ENCODE peak calls at places on chromosome 20, in four cellular contexts. One of them, this sample, is unnamed.

GRCh38 chr20:45433316-45433715 is 17.4 kb downstream of the PIGT start:
- DNase-seq in GM12891: no peak
- DNase-seq in GM12878: no peak
- DNase-seq in K562: no peak
- DNase-seq in this sample: no peak

GRCh38 chr20:47360207-47360488 is 3.6 kb upstream of the ZMYND8 start:
- DNase-seq in GM12891: no peak
- DNase-seq in GM12878: no peak
- DNase-seq in K562: no peak
- DNase-seq in this sample: no peak

GRCh38 chr20:34022843-34023234 is 29.1 kb downstream of the RALY start:
- DNase-seq in GM12891: no peak
- DNase-seq in GM12878: no peak
- DNase-seq in K562: no peak
- DNase-seq in this sample: no peak

GRCh38 chr20:46073024-46073423 is 16.7 kb downstream of the NCOA5 start:
- DNase-seq in GM12891: no peak
- DNase-seq in GM12878: no peak
- DNase-seq in K562: no peak
- DNase-seq in this sample: no peak

GRCh38 chr20:47603260-47603659 is 101.6 kb downstream of the NCOA3 start:
- DNase-seq in GM12891: no peak
- DNase-seq in GM12878: no peak
- DNase-seq in K562: no peak
- DNase-seq in this sample: no peak

GRCh38 chr20:43189614-43190331 is at the start of gene PTPRT:
- DNase-seq in GM12891: no peak
- DNase-seq in GM12878: no peak
- DNase-seq in K562: no peak
- DNase-seq in this sample: no peak

GRCh38 chr20:64041781-64042771 is 6.1 kb downstream of the C20orf204 start:
- DNase-seq in GM12891: no peak
- DNase-seq in GM12878: no peak
- DNase-seq in K562: peak
- DNase-seq in this sample: peak

GRCh38 chr20:41577129-41578009 is 40.8 kb downstream of the CHD6 start:
- DNase-seq in GM12891: no peak
- DNase-seq in GM12878: no peak
- DNase-seq in K562: no peak
- DNase-seq in this sample: no peak

GRCh38 chr20:4136078-4136966 is 121.0 kb upstream of the RNF24 start:
- DNase-seq in GM12891: no peak
- DNase-seq in GM12878: no peak
- DNase-seq in K562: no peak
- DNase-seq in this sample: no peak

GRCh38 chr20:44597516-44597915 is 15.1 kb downstream of the PKIG start:
- DNase-seq in GM12891: no peak
- DNase-seq in GM12878: no peak
- DNase-seq in K562: no peak
- DNase-seq in this sample: no peak

GRCh38 chr20:63974402-63975200 is 4.8 kb downstream of the SAMD10 start:
- DNase-seq in GM12891: no peak
- DNase-seq in GM12878: no peak
- DNase-seq in K562: no peak
- DNase-seq in this sample: no peak

GRCh38 chr20:42093542-42094440 is 475.6 kb upstream of the CHD6 start:
- DNase-seq in GM12891: no peak
- DNase-seq in GM12878: no peak
- DNase-seq in K562: no peak
- DNase-seq in this sample: no peak

GRCh38 chr20:10508060-10508459 is 73.0 kb downstream of the SLX4IP start:
- DNase-seq in GM12891: no peak
- DNase-seq in GM12878: no peak
- DNase-seq in K562: no peak
- DNase-seq in this sample: no peak

GRCh38 chr20:33830371-33830770 is 19.2 kb downstream of the CHMP4B start:
- DNase-seq in GM12891: no peak
- DNase-seq in GM12878: no peak
- DNase-seq in K562: no peak
- DNase-seq in this sample: no peak

GRCh38 chr20:44582321-44583025 is at the start of gene PKIG:
- DNase-seq in GM12891: no peak
- DNase-seq in GM12878: no peak
- DNase-seq in K562: no peak
- DNase-seq in this sample: no peak

GRCh38 chr20:44720994-44721784 is 6.0 kb downstream of the CCN5 start:
- DNase-seq in GM12891: no peak
- DNase-seq in GM12878: no peak
- DNase-seq in K562: no peak
- DNase-seq in this sample: no peak

GRCh38 chr20:53677447-53678314 is 84.0 kb upstream of the ZNF217 start:
- DNase-seq in GM12891: no peak
- DNase-seq in GM12878: no peak
- DNase-seq in K562: peak
- DNase-seq in this sample: peak

GRCh38 chr20:50120935-50121693 is 8.2 kb upstream of the UBE2V1 start:
- DNase-seq in GM12891: no peak
- DNase-seq in GM12878: no peak
- DNase-seq in K562: no peak
- DNase-seq in this sample: no peak

GRCh38 chr20:25563876-25564275 is 21.5 kb downstream of the NINL start:
- DNase-seq in GM12891: no peak
- DNase-seq in GM12878: no peak
- DNase-seq in K562: no peak
- DNase-seq in this sample: no peak

GRCh38 chr20:34390769-34391447 is 27.8 kb downstream of the ITCH start:
- DNase-seq in GM12891: no peak
- DNase-seq in GM12878: no peak
- DNase-seq in K562: no peak
- DNase-seq in this sample: no peak

GRCh38 chr20:8318999-8319614 is 187.0 kb downstream of the PLCB1 start:
- DNase-seq in GM12891: no peak
- DNase-seq in GM12878: no peak
- DNase-seq in K562: no peak
- DNase-seq in this sample: no peak

GRCh38 chr20:4435671-4436070 is 286.0 kb upstream of the PRND start:
- DNase-seq in GM12891: no peak
- DNase-seq in GM12878: no peak
- DNase-seq in K562: no peak
- DNase-seq in this sample: no peak

GRCh38 chr20:33926425-33926824 is 67.3 kb upstream of the RALY start:
- DNase-seq in GM12891: no peak
- DNase-seq in GM12878: no peak
- DNase-seq in K562: no peak
- DNase-seq in this sample: no peak

GRCh38 chr20:54347216-54347833 is 128.1 kb upstream of the DOK5 start:
- DNase-seq in GM12891: no peak
- DNase-seq in GM12878: no peak
- DNase-seq in K562: no peak
- DNase-seq in this sample: no peak

GRCh38 chr20:39252035-39252434 is 289.9 kb downstream of the DHX35 start:
- DNase-seq in GM12891: no peak
- DNase-seq in GM12878: no peak
- DNase-seq in K562: no peak
- DNase-seq in this sample: no peak

GRCh38 chr20:15799871-15800270 is 773.4 kb downstream of the KIF16B start:
- DNase-seq in GM12891: no peak
- DNase-seq in GM12878: no peak
- DNase-seq in K562: no peak
- DNase-seq in this sample: no peak

GRCh38 chr20:8454137-8454712 is 322.2 kb downstream of the PLCB1 start:
- DNase-seq in GM12891: peak
- DNase-seq in GM12878: peak
- DNase-seq in K562: no peak
- DNase-seq in this sample: peak

GRCh38 chr20:43953919-43954617 is 39.4 kb downstream of the TOX2 start:
- DNase-seq in GM12891: no peak
- DNase-seq in GM12878: no peak
- DNase-seq in K562: no peak
- DNase-seq in this sample: no peak

GRCh38 chr20:5328228-5328627 is 11.5 kb upstream of the PROKR2 start:
- DNase-seq in GM12891: no peak
- DNase-seq in GM12878: no peak
- DNase-seq in K562: no peak
- DNase-seq in this sample: no peak

GRCh38 chr20:63772781-63773520 is 33.4 kb downstream of the SLC2A4RG start:
- DNase-seq in GM12891: no peak
- DNase-seq in GM12878: no peak
- DNase-seq in K562: no peak
- DNase-seq in this sample: peak

GRCh38 chr20:36754656-36755222 is 8.8 kb upstream of the NDRG3 start:
- DNase-seq in GM12891: no peak
- DNase-seq in GM12878: no peak
- DNase-seq in K562: peak
- DNase-seq in this sample: peak

GRCh38 chr20:2123720-2124119 is 22.1 kb downstream of the STK35 start:
- DNase-seq in GM12891: no peak
- DNase-seq in GM12878: no peak
- DNase-seq in K562: no peak
- DNase-seq in this sample: no peak

GRCh38 chr20:31945790-31946189 is 6.1 kb downstream of the PDRG1 start:
- DNase-seq in GM12891: no peak
- DNase-seq in GM12878: no peak
- DNase-seq in K562: no peak
- DNase-seq in this sample: no peak

GRCh38 chr20:7967199-7967844 is 27.1 kb upstream of the HAO1 start:
- DNase-seq in GM12891: no peak
- DNase-seq in GM12878: no peak
- DNase-seq in K562: no peak
- DNase-seq in this sample: no peak

GRCh38 chr20:40279390-40279789 is 409.6 kb downstream of the MAFB start:
- DNase-seq in GM12891: no peak
- DNase-seq in GM12878: no peak
- DNase-seq in K562: no peak
- DNase-seq in this sample: peak

GRCh38 chr20:40698744-40699143 is 9.7 kb upstream of the MAFB start:
- DNase-seq in GM12891: no peak
- DNase-seq in GM12878: no peak
- DNase-seq in K562: no peak
- DNase-seq in this sample: no peak

GRCh38 chr20:11753155-11753554 is 164.5 kb upstream of the BTBD3 start:
- DNase-seq in GM12891: no peak
- DNase-seq in GM12878: no peak
- DNase-seq in K562: no peak
- DNase-seq in this sample: no peak

GRCh38 chr20:11755071-11755881 is 162.4 kb upstream of the BTBD3 start:
- DNase-seq in GM12891: no peak
- DNase-seq in GM12878: no peak
- DNase-seq in K562: no peak
- DNase-seq in this sample: no peak

GRCh38 chr20:11752336-11752735 is 165.4 kb upstream of the BTBD3 start:
- DNase-seq in GM12891: no peak
- DNase-seq in GM12878: no peak
- DNase-seq in K562: no peak
- DNase-seq in this sample: no peak

DNA sequence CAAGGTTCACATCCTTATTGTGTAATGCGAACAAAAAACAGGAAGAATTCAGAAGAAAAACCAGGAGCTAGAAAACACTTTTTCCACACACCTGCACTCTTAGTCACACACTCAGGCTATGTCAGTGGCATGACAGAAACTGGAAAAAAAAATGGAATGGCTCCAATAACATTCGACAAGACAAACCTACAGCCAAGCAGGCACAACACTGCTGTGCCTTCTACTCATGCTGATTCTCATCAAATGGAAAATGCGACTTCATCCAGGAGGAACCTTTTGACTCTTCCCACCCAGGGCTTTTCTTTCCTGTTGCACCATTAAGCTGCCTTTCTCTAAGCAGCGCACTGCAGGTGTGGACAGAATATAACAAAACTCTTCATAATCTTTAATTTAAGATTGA is 163.2 kb upstream of the BTBD3 start:
- DNase-seq in GM12891: no peak
- DNase-seq in GM12878: no peak
- DNase-seq in K562: no peak
- DNase-seq in this sample: no peak
- TF ChIP-seq SPI1 in GM12891: no peak
- TF ChIP-seq SPI1 in GM12878: no peak
- TF ChIP-seq SPI1 in K562: no peak
- TF ChIP-seq SPI1 in this sample: no peak

GRCh38 chr20:58019027-58019849 is 209.2 kb downstream of the ANKRD60 start:
- DNase-seq in GM12891: no peak
- DNase-seq in GM12878: no peak
- DNase-seq in K562: no peak
- DNase-seq in this sample: no peak
- TF ChIP-seq SPI1 in GM12891: no peak
- TF ChIP-seq SPI1 in GM12878: no peak
- TF ChIP-seq SPI1 in K562: no peak
- TF ChIP-seq SPI1 in this sample: no peak

DNA sequence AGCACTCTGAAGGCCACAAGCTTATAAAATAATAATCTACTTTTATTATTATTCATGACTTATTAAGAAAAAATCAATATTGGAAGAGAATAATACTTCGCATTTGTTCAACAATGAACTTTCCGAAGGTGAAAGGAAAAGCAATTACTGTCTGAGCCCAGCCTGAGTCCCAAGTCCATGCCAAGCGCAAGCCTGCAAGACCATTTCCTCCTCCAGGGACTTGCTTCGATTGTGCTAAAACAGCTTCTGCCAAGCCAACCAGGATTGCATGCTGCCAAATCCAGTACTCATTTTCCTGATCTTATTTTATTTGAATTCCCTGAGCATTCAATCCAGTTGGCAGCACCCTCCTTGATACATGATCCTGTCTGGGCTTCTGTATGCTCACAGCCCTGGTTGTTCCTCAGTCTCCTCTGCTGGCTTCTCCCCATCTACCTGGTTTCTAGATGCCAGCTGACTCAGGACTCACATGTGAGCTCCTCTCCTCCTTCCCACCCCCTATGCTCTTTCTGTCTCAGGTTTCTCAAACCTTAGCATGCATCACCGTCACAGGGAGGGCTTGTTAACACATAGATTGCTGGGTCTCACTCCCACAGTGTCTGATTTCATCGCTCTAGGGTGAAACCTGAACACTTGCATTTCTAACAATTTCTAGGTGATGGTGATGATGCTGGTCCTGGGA is 55.9 kb upstream of the PSMF1 start:
- DNase-seq in GM12891: no peak
- DNase-seq in GM12878: no peak
- DNase-seq in K562: no peak
- DNase-seq in this sample: no peak
- TF ChIP-seq SPI1 in GM12891: no peak
- TF ChIP-seq SPI1 in GM12878: no peak
- TF ChIP-seq SPI1 in K562: no peak
- TF ChIP-seq SPI1 in this sample: no peak

DNA sequence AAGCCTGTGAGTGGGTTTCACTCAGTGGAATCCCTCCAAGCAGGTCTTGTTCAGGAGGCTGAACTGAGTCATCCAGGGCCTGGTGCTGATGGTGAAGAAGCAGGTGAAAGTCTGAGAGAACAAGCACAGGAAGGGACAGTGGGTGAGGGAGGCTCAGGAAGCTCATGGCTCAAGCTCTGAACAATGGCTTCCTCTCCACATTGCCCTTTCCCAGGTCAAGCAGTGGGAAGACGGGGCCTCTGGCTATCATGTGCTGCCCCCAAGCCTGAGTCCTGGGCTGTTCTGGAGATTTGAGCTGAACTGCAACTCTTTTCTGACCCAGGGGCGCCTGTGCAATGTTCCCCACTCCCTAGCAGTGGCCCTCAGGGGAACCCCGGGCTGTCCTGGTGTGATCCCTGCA is 3.4 kb downstream of the CST9L start:
- DNase-seq in GM12891: no peak
- DNase-seq in GM12878: no peak
- DNase-seq in K562: no peak
- DNase-seq in this sample: no peak
- TF ChIP-seq SPI1 in GM12891: no peak
- TF ChIP-seq SPI1 in GM12878: no peak
- TF ChIP-seq SPI1 in K562: no peak
- TF ChIP-seq SPI1 in this sample: no peak